ENCODE peak calls at places on chromosomes 16 and 17, in five cellular contexts. P is stimulated activated CD4-positive, alpha-beta T cell treated with anti-CD3 and anti-CD28 coated beads, TNF-alpha, amount 100 ng/mL, for 24 hours; Q is NCI-H1694 treated with DMSO at 0.1 percent for 48 hours; B is pancreas; R is CD4-positive, alpha-beta T cell. T is an unnamed sample.

GRCh38 chr16:55663770-55664677 is 8.2 kb downstream of the SLC6A2 start:
- DNase-seq in P (no peak), Q (no peak), R (no peak), B (no peak), T (no peak)

GRCh38 chr17:73976676-73977521 is 226.6 kb upstream of the RPL38 start:
- DNase-seq in B (no peak), R (no peak), P (no peak), Q (peak), T (no peak)

GRCh38 chr17:327296-327695 is 25.3 kb downstream of the RPH3AL start:
- DNase-seq in P (no peak), Q (no peak), R (no peak), B (no peak), T (no peak)

GRCh38 chr16:57787519-57787905 is 14.8 kb downstream of the KIFC3 start:
- DNase-seq in P (no peak), B (no peak), R (no peak), Q (no peak), T (no peak)

GRCh38 chr17:81481815-81482505 is 30.6 kb downstream of the ACTG1 start:
- DNase-seq in Q (no peak), P (no peak), B (no peak), R (no peak), T (no peak)

GRCh38 chr17:81365601-81366585 is 29.4 kb upstream of the BAHCC1 start:
- DNase-seq in B (peak), Q (no peak), P (no peak), R (no peak), T (no peak)

GRCh38 chr17:43545383-43545632 is 832 bp downstream of the ETV4 start:
- DNase-seq in R (no peak), Q (no peak), B (no peak), P (no peak), T (peak)

GRCh38 chr16:89921131-89921698 is 1.9 kb upstream of the TUBB3 start:
- DNase-seq in Q (no peak), B (no peak), P (no peak), R (no peak), T (no peak)

GRCh38 chr17:65684631-65685030 is 123.2 kb upstream of the AXIN2 start:
- DNase-seq in P (no peak), Q (no peak), B (no peak), R (no peak), T (no peak)

GRCh38 chr17:69763503-69763902 is 311.5 kb upstream of the KCNJ16 start:
- DNase-seq in R (no peak), P (no peak), B (no peak), Q (no peak), T (no peak)

GRCh38 chr16:57167951-57168350 is 17.9 kb downstream of the PSME3IP1 start:
- DNase-seq in Q (peak), P (no peak), B (no peak), R (no peak), T (no peak)

GRCh38 chr16:23013484-23013883 is 135.8 kb downstream of the USP31 start:
- DNase-seq in Q (no peak), R (no peak), P (no peak), B (no peak), T (no peak)

GRCh38 chr17:7217113-7217987 is 2.3 kb downstream of the DLG4 start:
- DNase-seq in R (no peak), B (no peak), Q (peak), P (no peak), T (no peak)

GRCh38 chr17:42329025-42329976 is 41.0 kb downstream of the STAT5A start:
- DNase-seq in B (no peak), Q (no peak), P (no peak), R (no peak), T (no peak)

GRCh38 chr17:29369831-29370735 is 20.1 kb upstream of the TAOK1 start:
- DNase-seq in R (peak), B (peak), Q (peak), P (peak), T (peak)

GRCh38 chr16:3792472-3793012 is 75.2 kb upstream of the TRAP1 start:
- DNase-seq in P (no peak), B (no peak), Q (no peak), R (no peak), T (no peak)

GRCh38 chr17:47278561-47278960 is 24.9 kb downstream of the ITGB3 start:
- DNase-seq in Q (no peak), R (no peak), B (no peak), P (no peak), T (no peak)

GRCh38 chr17:69533481-69534234 is 119.2 kb downstream of the MAP2K6 start:
- DNase-seq in Q (no peak), P (no peak), B (no peak), R (no peak), T (no peak)

GRCh38 chr17:29291163-29291752 is 2.7 kb downstream of the NUFIP2 start:
- DNase-seq in P (no peak), B (no peak), R (no peak), Q (peak), T (no peak)

GRCh38 chr16:10619271-10619849 is 39.0 kb upstream of the EMP2 start:
- DNase-seq in R (no peak), Q (no peak), B (no peak), P (no peak), T (peak)

GRCh38 chr17:69501591-69502468 is 87.3 kb downstream of the MAP2K6 start:
- DNase-seq in B (peak), R (no peak), Q (peak), P (no peak), T (no peak)

GRCh38 chr16:64669573-64669972 is 452.3 kb downstream of the CDH11 start:
- DNase-seq in R (no peak), Q (no peak), P (no peak), B (no peak), T (no peak)

GRCh38 chr17:46108550-46109110 is 84.6 kb downstream of the KANSL1 start:
- DNase-seq in R (no peak), Q (no peak), B (no peak), P (no peak), T (no peak)

T was measured in activated T-helper 2 cell treated with anti-CD3 and anti-CD28 coated beads, Interferon-gamma antibody, Interleukin-2, Interleukin-4, amounts not matched to agents 10 μg/mL and 5 μg/mL and 100 μg/mL, durations not matched to agents 14 hours and 24 hours and 36 hours.